ENCODE peak calls at places on chromosomes 4 and X, in seven cellular contexts. P, M, C, X, U, B and Z are unnamed samples.
A peak's percentile ranks its signal among the peaks of the same experiment; 100 is the strongest.

GRCh38 chrX:9464435-9465371 is at the start of gene TBL1X:
- DNase-seq in P (no peak), M (peak; percentile 24), C (peak; percentile 88), X (peak; percentile 71), U (peak; percentile 25), B (no peak), Z (peak; percentile 43)

GRCh38 chrX:119479845-119480244 is 11.6 kb downstream of the SLC25A5 start:
- DNase-seq in P (no peak), M (no peak), C (no peak), X (no peak), U (no peak), B (no peak), Z (no peak)

GRCh38 chr4:3372933-3373465 is 68.8 kb upstream of the HGFAC start:
- DNase-seq in P (no peak), M (no peak), C (no peak), X (no peak), U (peak; percentile 51), B (no peak), Z (no peak)

GRCh38 chr4:3529363-3529762 is 2.9 kb downstream of the LRPAP1 start:
- DNase-seq in P (no peak), M (no peak), C (no peak), X (no peak), U (no peak), B (no peak), Z (no peak)

GRCh38 chr4:37892641-37893040 is 1.8 kb downstream of the TBC1D1 start:
- DNase-seq in P (no peak), M (no peak), C (no peak), X (no peak), U (peak; percentile 28), B (no peak), Z (no peak)

GRCh38 chr4:143185253-143186107 is 763 bp downstream of the USP38 start:
- DNase-seq in P (no peak), M (peak; percentile 27), C (peak; percentile 10), X (peak; percentile 40), U (peak; percentile 31), B (no peak), Z (no peak)

GRCh38 chr4:178448372-178449040 is 1006.3 kb upstream of the AGA start:
- DNase-seq in P (no peak), M (no peak), C (no peak), X (no peak), U (no peak), B (no peak), Z (no peak)

GRCh38 chr4:141713185-141713584 is 76.8 kb downstream of the IL15 start:
- DNase-seq in P (no peak), M (no peak), C (no peak), X (no peak), U (no peak), B (no peak), Z (no peak)

GRCh38 chrX:136839196-136839595 is 41.3 kb downstream of the RBMX start:
- DNase-seq in P (no peak), M (no peak), C (no peak), X (no peak), U (no peak), B (no peak), Z (no peak)

GRCh38 chrX:63932006-63932405 is 147.0 kb upstream of the ARHGEF9 start:
- DNase-seq in P (no peak), M (no peak), C (no peak), X (no peak), U (no peak), B (no peak), Z (no peak)

GRCh38 chr4:142815834-142816233 is 30.3 kb downstream of the INPP4B start:
- DNase-seq in P (no peak), M (no peak), C (no peak), X (no peak), U (no peak), B (no peak), Z (no peak)

GRCh38 chr4:40908702-40909362 is 159.1 kb downstream of the NSUN7 start:
- DNase-seq in P (no peak), M (peak; percentile 29), C (peak; percentile 74), X (peak; percentile 91), U (peak; percentile 31), B (peak; percentile 65), Z (no peak)

GRCh38 chr4:14446311-14446710 is 556.0 kb upstream of the CPEB2 start:
- DNase-seq in P (no peak), M (no peak), C (no peak), X (no peak), U (no peak), B (peak; percentile 15), Z (no peak)

GRCh38 chrX:84259868-84260267 is 71.9 kb upstream of the RPS6KA6 start:
- DNase-seq in P (no peak), M (no peak), C (no peak), X (no peak), U (no peak), B (no peak), Z (no peak)

GRCh38 chr4:153151535-153152452 is 52.4 kb upstream of the TRIM2 start:
- DNase-seq in P (no peak), M (no peak), C (no peak), X (peak; percentile 97), U (peak; percentile 39), B (no peak), Z (no peak)

GRCh38 chr4:56118845-56119244 is 170.1 kb downstream of the CEP135 start:
- DNase-seq in P (no peak), M (no peak), C (no peak), X (no peak), U (no peak), B (peak; percentile 38), Z (no peak)

GRCh38 chr4:41712413-41712812 is 36.1 kb downstream of the PHOX2B start:
- DNase-seq in P (no peak), M (no peak), C (no peak), X (no peak), U (no peak), B (no peak), Z (no peak)

GRCh38 chrX:24838624-24839023 is 144.9 kb downstream of the POLA1 start:
- DNase-seq in P (no peak), M (no peak), C (no peak), X (peak; percentile 52), U (no peak), B (peak; percentile 2), Z (no peak)

GRCh38 chr4:112321768-112322684 is 24.9 kb downstream of the ALPK1 start:
- DNase-seq in P (peak; percentile 3), M (peak; percentile 56), C (peak; percentile 39), X (peak; percentile 77), U (no peak), B (peak; percentile 72), Z (no peak)

GRCh38 chr4:58127680-58128079 is 1017.5 kb upstream of the IGFBP7 start:
- DNase-seq in P (no peak), M (no peak), C (no peak), X (no peak), U (no peak), B (no peak), Z (no peak)

GRCh38 chr4:3283916-3284315 is 8.9 kb upstream of the RGS12 start:
- DNase-seq in P (no peak), M (no peak), C (no peak), X (no peak), U (no peak), B (no peak), Z (no peak)

GRCh38 chrX:30275498-30275897 is 28.6 kb downstream of the MAGEB1 start:
- DNase-seq in P (no peak), M (no peak), C (peak; percentile 10), X (peak; percentile 7), U (no peak), B (no peak), Z (no peak)

GRCh38 chr4:52657630-52658501 is 1.2 kb downstream of the USP46 start:
- DNase-seq in P (no peak), M (no peak), C (no peak), X (peak; percentile 72), U (peak; percentile 58), B (no peak), Z (no peak)

GRCh38 chrX:42577936-42578335 is 200.0 kb downstream of the PPP1R2C start:
- DNase-seq in P (no peak), M (no peak), C (no peak), X (no peak), U (no peak), B (no peak), Z (no peak)

GRCh38 chr4:152956650-152957436 is 20.7 kb downstream of the FHDC1 start:
- DNase-seq in P (no peak), M (no peak), C (peak; percentile 50), X (no peak), U (no peak), B (no peak), Z (no peak)

GRCh38 chr4:3793545-3793944 is 27.4 kb downstream of the ADRA2C start:
- DNase-seq in P (no peak), M (no peak), C (no peak), X (no peak), U (no peak), B (no peak), Z (no peak)

GRCh38 chr4:112327950-112328349 is 30.8 kb downstream of the ALPK1 start:
- DNase-seq in P (no peak), M (no peak), C (no peak), X (peak; percentile 63), U (no peak), B (peak; percentile 63), Z (no peak)

GRCh38 chr4:8355306-8355705 is 85.2 kb downstream of the ACOX3 start:
- DNase-seq in P (no peak), M (no peak), C (no peak), X (no peak), U (no peak), B (no peak), Z (no peak)

GRCh38 chrX:1249101-1249887 is 19.3 kb upstream of the CSF2RA start:
- DNase-seq in P (no peak), M (no peak), C (no peak), X (peak; percentile 82), U (no peak), B (no peak), Z (no peak)

GRCh38 chr4:83753260-83753659 is 217.4 kb downstream of the GPAT3 start:
- DNase-seq in P (no peak), M (no peak), C (no peak), X (peak; percentile 4), U (no peak), B (no peak), Z (no peak)

GRCh38 chr4:113809313-113809712 is 47.8 kb upstream of the CAMK2D start:
- DNase-seq in P (no peak), M (no peak), C (no peak), X (no peak), U (peak; percentile 7), B (no peak), Z (no peak)

GRCh38 chr4:73187325-73187724 is 71.3 kb downstream of the ANKRD17 start:
- DNase-seq in P (no peak), M (no peak), C (no peak), X (no peak), U (no peak), B (no peak), Z (no peak)